ENCODE peak calls at places on chromosomes 11 and 22, in ten cellular contexts. D is uterus, V is neural progenitor cell, L is AG04449, B is cardiac muscle cell, U is GM06990, H is fibroblast of lung, T is sigmoid colon, Z is fibroblast of mammary gland, N is endothelial cell. M is an unnamed sample.
A peak's percentile ranks its signal among the peaks of the same experiment; 100 is the strongest.

GRCh38 chr11:11444800-11445126 is 91.7 kb upstream of the CSNK2A3 start:
- DNase-seq in D (no peak), V (no peak), L (no peak), B (no peak), U (no peak), H (no peak), T (no peak), Z (no peak), N (no peak), M (no peak)

GRCh38 chr11:87223816-87224215 is 186.1 kb downstream of the TMEM135 start:
- DNase-seq in D (no peak), V (no peak), L (no peak), B (no peak), U (no peak), H (peak; percentile 75), T (no peak), Z (peak; percentile 81), N (no peak), M (no peak)

GRCh38 chr22:43750751-43751150 is 61.4 kb downstream of the EFCAB6 start:
- DNase-seq in D (no peak), V (no peak), L (no peak), B (no peak), U (no peak), H (no peak), T (no peak), Z (no peak), N (no peak), M (no peak)

GRCh38 chr22:28369849-28370248 is 309.8 kb downstream of the TTC28 start:
- DNase-seq in D (no peak), V (no peak), L (no peak), B (no peak), U (no peak), H (no peak), T (no peak), Z (no peak), N (no peak), M (no peak)

GRCh38 chr11:100639140-100639539 is 47.9 kb upstream of the ARHGAP42 start:
- DNase-seq in D (no peak), V (no peak), L (no peak), B (peak; percentile 13), U (no peak), H (peak; percentile 70), T (no peak), Z (peak; percentile 29), N (no peak), M (no peak)

GRCh38 chr22:21866821-21867527 is 471 bp downstream of the MAPK1 start:
- DNase-seq in D (peak; percentile 22), V (peak; percentile 62), L (no peak), B (peak; percentile 42), U (peak; percentile 55), H (no peak), T (peak; percentile 68), Z (no peak), N (no peak), M (no peak)

GRCh38 chr11:130146797-130147196 is 12.8 kb upstream of the ST14 start:
- DNase-seq in D (no peak), V (no peak), L (no peak), B (no peak), U (no peak), H (no peak), T (no peak), Z (no peak), N (no peak), M (no peak)

GRCh38 chr11:75280770-75281468 is 40.3 kb downstream of the TPBGL start:
- DNase-seq in D (no peak), V (no peak), L (no peak), B (no peak), U (no peak), H (no peak), T (peak; percentile 65), Z (no peak), N (peak; percentile 48), M (no peak)

GRCh38 chr11:27453701-27454100 is 18.9 kb downstream of the LGR4 start:
- DNase-seq in D (no peak), V (no peak), L (no peak), B (no peak), U (no peak), H (no peak), T (no peak), Z (no peak), N (no peak), M (no peak)

GRCh38 chr11:69921429-69922014 is 102.3 kb upstream of the FGF3 start:
- DNase-seq in D (peak; percentile 13), V (no peak), L (no peak), B (no peak), U (no peak), H (no peak), T (peak; percentile 57), Z (no peak), N (no peak), M (no peak)

GRCh38 chr11:94574193-94574961 is 7.2 kb downstream of the PIWIL4 start:
- DNase-seq in D (peak; percentile 33), V (no peak), L (peak; percentile 59), B (no peak), U (no peak), H (peak; percentile 78), T (no peak), Z (peak; percentile 73), N (no peak), M (no peak)

GRCh38 chr22:38414009-38414395 is 41.0 kb downstream of the KCNJ4 start:
- DNase-seq in D (peak; percentile 14), V (no peak), L (no peak), B (no peak), U (no peak), H (no peak), T (peak; percentile 54), Z (no peak), N (no peak), M (no peak)

GRCh38 chr11:76257040-76257730 is 50.9 kb upstream of the WNT11 start:
- DNase-seq in D (no peak), V (no peak), L (no peak), B (peak; percentile 25), U (no peak), H (no peak), T (no peak), Z (no peak), N (no peak), M (no peak)

GRCh38 chr11:102494216-102494615 is 36.3 kb downstream of the MMP7 start:
- DNase-seq in D (no peak), V (no peak), L (no peak), B (no peak), U (no peak), H (peak; percentile 89), T (no peak), Z (peak; percentile 81), N (no peak), M (no peak)

GRCh38 chr11:134358853-134359490 is 27.2 kb downstream of the GLB1L2 start:
- DNase-seq in D (no peak), V (no peak), L (no peak), B (no peak), U (no peak), H (no peak), T (peak; percentile 51), Z (no peak), N (no peak), M (no peak)

GRCh38 chr11:73347067-73347466 is 29.1 kb upstream of the RELT start:
- DNase-seq in D (no peak), V (no peak), L (no peak), B (no peak), U (no peak), H (no peak), T (no peak), Z (no peak), N (no peak), M (no peak)

DNA sequence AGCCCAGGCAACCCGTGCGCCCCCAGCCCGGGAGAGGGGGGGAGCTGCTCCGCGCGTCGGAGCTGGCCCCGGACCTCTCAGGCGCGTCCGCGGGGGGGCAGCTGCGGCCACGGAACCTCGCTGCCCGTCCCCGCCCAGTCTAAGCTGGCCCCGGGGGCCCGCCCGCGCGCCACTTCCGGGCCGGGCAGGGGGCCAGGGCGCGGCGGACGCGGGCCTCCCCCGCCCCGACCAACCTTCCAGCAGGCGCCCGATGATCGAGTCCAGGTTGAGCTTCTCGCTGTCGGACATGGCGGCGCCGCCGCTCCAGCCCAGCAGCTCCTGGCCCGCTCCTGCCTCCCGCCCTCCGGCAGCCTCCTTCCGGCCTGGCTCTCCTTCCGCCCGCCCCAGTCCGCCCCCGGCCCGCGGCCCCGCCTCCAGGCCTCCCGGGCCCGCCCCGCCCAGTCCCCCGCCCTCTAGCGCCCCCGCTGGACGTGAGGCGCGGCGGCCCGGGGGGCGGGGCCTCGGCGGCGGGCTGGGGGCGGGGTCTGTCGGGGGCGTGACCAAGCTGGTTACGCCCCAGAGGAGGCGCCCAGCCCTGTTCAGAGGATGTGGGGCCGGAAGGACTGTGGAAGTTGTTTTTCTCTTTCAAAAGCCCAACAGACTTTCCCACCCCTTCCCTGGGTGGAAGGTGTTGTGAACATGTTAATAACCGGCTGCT is at the start of gene PPP1CA:
- DNase-seq in D (peak; percentile 92), V (peak; percentile 96), L (no peak), B (peak; percentile 93), U (peak; percentile 89), H (peak; percentile 79), T (peak; percentile 95), Z (peak; percentile 79), N (peak; percentile 95), M (peak; percentile 73)
- TF ChIP-seq CTCF in D (no peak), V (peak; percentile 59), L (peak; percentile 33), B (peak; percentile 13), U (peak; percentile 9), H (no peak), T (no peak), Z (no peak), N (peak; percentile 83), M (no peak)

GRCh38 chr11:113567097-113567496 is 91.9 kb upstream of the DRD2 start:
- DNase-seq in D (no peak), V (no peak), L (no peak), B (no peak), U (no peak), H (no peak), T (no peak), Z (no peak), N (no peak), M (no peak)
- TF ChIP-seq CTCF in D (no peak), V (no peak), L (no peak), B (no peak), U (no peak), H (no peak), T (no peak), Z (no peak), N (no peak), M (no peak)

DNA sequence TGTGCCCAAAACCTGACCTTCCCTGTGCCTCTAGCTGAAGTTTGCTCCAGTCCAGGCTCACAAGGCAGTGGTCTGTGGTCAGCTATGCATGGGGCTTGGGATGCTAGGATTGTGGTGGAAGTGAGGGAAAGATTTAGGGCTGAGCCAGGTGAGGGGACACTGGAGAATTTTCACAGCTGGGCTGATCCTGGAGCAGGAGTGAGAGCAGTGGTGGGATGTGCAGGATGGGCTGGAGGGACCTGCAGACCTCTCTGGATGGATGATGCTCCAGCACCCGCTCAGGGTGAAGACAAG is 23.9 kb upstream of the KDM2A start:
- DNase-seq in D (no peak), V (no peak), L (no peak), B (no peak), U (no peak), H (no peak), T (no peak), Z (no peak), N (no peak), M (no peak)
- TF ChIP-seq CTCF in D (no peak), V (no peak), L (no peak), B (no peak), U (no peak), H (no peak), T (no peak), Z (no peak), N (no peak), M (no peak)

GRCh38 chr11:61800331-61801281 is 7.9 kb downstream of the FEN1 start:
- DNase-seq in D (no peak), V (no peak), L (no peak), B (no peak), U (no peak), H (no peak), T (no peak), Z (no peak), N (no peak), M (no peak)
- TF ChIP-seq CTCF in D (no peak), V (no peak), L (no peak), B (no peak), U (no peak), H (no peak), T (no peak), Z (no peak), N (no peak), M (no peak)